ENCODE peak calls at places on chromosomes 7 and 10, in eight cellular contexts. Q is HCT116, R is GM23248, E is GM12878, J is fibroblast of lung, N is H1, D is neuronal stem cell, T is hepatocyte. O is an unnamed sample.
A peak's percentile ranks its signal among the peaks of the same experiment; 100 is the strongest.

GRCh38 chr10:58753425-58753824 is 240.8 kb downstream of the BICC1 start:
- DNase-seq in E (no peak), R (peak; percentile 31), D (no peak), Q (no peak), T (no peak), N (no peak), J (no peak), O (no peak)

GRCh38 chr7:47571355-47572100 is 10.4 kb downstream of the TNS3 start:
- DNase-seq in N (no peak), R (peak; percentile 93), Q (no peak), E (no peak), T (peak; percentile 62), J (peak; percentile 85), D (no peak), O (peak; percentile 50)

GRCh38 chr7:7044806-7045205 is 137.5 kb upstream of the C1GALT1 start:
- DNase-seq in N (no peak), R (no peak), E (no peak), D (no peak), T (no peak), J (no peak), Q (no peak), O (no peak)

GRCh38 chr10:62037166-62037831 is 135.8 kb downstream of the ARID5B start:
- DNase-seq in R (peak; percentile 59), D (no peak), T (no peak), J (peak; percentile 87), N (no peak), Q (no peak), E (no peak), O (no peak)

GRCh38 chr7:74454948-74455804 is 1.5 kb downstream of the GTF2IRD1 start:
- DNase-seq in E (no peak), R (peak; percentile 23), N (no peak), Q (no peak), T (peak; percentile 80), J (no peak), D (no peak), O (no peak)

GRCh38 chr10:124343351-124344265 is 75.1 kb downstream of the OAT start:
- DNase-seq in N (no peak), R (no peak), T (no peak), E (no peak), D (no peak), Q (no peak), J (no peak), O (no peak)

GRCh38 chr7:50409856-50410468 is 40.2 kb downstream of the FIGNL1 start:
- DNase-seq in J (no peak), Q (no peak), T (no peak), D (no peak), N (no peak), E (peak; percentile 94), R (no peak), O (no peak)

GRCh38 chr10:128263891-128264688 is 137.9 kb upstream of the MKI67 start:
- DNase-seq in T (peak; percentile 82), D (peak; percentile 56), Q (peak; percentile 58), N (peak; percentile 80), J (peak; percentile 50), E (no peak), R (peak; percentile 71), O (peak; percentile 25)

GRCh38 chr7:82288769-82289535 is 154.6 kb downstream of the CACNA2D1 start:
- DNase-seq in Q (no peak), R (no peak), D (no peak), N (no peak), E (no peak), T (no peak), J (no peak), O (no peak)

GRCh38 chr10:27745719-27746363 is at the start of gene MKX:
- DNase-seq in J (peak; percentile 65), E (no peak), R (peak; percentile 92), N (peak; percentile 93), Q (no peak), D (peak; percentile 84), T (peak; percentile 69), O (no peak)
- H3K4me3 ChIP-seq in J (no peak within 1 kb of the TSS), E (no peak within 1 kb of the TSS), R (peak within 1 kb of the TSS; percentile 77), N (peak within 1 kb of the TSS; percentile 62), Q (peak within 1 kb of the TSS; percentile 57), D (peak within 1 kb of the TSS; percentile 40), T (peak within 1 kb of the TSS; percentile 21), O (peak within 1 kb of the TSS; percentile 18)

DNA sequence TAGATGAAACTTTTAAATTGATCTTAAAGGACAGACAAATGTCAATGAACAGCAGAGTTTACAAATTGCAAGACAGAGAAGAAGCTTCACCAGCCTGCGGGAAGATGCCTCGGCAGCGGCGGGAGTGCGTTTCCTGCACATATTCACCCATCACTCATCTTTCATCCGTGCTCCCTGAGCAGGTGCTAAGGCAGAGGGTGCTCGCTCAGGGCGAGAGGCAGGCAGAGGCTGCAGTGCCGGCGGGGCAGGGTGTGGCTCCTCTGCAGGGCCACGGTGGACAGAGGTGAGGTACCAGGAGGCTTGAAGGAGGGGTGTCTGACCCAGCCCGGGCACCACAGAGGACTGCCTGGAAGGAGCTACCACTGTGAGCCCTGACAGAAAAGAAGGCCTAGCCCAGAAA is 155.2 kb upstream of the PPP2R2D start:
- DNase-seq in J (no peak), N (no peak), Q (no peak), E (no peak), R (no peak), D (no peak), T (no peak), O (no peak)
- H3K27me3 ChIP-seq in J (no peaks in the 10 kb centered on the region), N (no peaks in the 10 kb centered on the region), Q (no peaks in the 10 kb centered on the region), E (no peaks in the 10 kb centered on the region), R (no peaks in the 10 kb centered on the region), D (peaks cover 3% of the 10 kb centered on the region), T (no peaks in the 10 kb centered on the region), O (no peaks in the 10 kb centered on the region)

GRCh38 chr10:76112826-76113150 is 681.4 kb downstream of the LRMDA start:
- DNase-seq in Q (no peak), R (no peak), D (no peak), J (no peak), T (peak; percentile 41), N (no peak), E (no peak), O (no peak)

GRCh38 chr10:76111404-76111803 is 680.0 kb downstream of the LRMDA start:
- DNase-seq in N (no peak), T (no peak), D (no peak), Q (no peak), R (no peak), E (no peak), J (no peak), O (no peak)

GRCh38 chr10:76114556-76114955 is 683.1 kb downstream of the LRMDA start:
- DNase-seq in Q (no peak), D (no peak), N (no peak), R (no peak), T (no peak), E (no peak), J (no peak), O (no peak)

GRCh38 chr10:76113952-76114351 is 682.5 kb downstream of the LRMDA start:
- DNase-seq in Q (no peak), T (no peak), N (no peak), E (no peak), D (peak; percentile 32), J (no peak), R (no peak), O (peak; percentile 77)

DNA sequence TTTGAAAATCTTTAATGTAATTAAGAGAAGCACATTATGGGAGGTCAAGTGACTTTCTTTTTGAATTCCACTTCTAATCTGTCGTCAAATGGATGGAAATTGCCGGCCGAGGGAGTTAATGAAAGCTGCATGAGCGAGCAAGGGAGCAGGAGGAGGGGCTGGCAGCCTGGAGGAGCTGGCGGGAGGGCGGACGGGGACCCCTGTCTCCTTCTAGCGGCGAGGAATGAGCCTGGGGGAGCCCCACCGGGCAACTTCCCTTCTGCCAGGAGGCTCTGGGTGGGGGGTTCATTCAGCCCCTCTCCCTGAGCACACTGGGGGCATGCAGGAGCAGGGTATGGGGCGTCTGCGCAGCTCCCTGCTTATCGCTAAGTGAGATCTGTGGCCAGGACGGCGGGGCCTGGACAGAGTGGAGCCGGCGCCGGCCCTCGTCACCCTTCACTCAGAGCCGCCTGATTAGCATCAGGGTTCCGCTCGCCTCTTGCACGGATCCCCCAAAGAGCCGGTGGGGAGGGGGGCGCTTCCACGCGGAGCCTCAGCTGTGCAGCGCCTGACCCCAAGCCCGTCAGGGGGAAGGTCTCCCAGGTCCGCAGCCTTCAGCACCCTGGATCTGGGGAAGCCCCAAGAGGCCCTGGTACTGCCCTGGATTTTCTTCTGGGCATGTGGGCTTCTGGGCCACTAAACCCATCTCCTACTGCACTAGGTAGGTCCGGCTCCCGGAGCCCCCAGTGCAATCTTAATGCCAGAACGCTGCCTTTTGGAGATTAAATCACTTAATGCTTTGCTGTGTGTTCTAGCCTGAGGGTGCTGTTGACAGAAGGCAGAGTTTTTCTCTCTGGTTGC is 680.8 kb downstream of the LRMDA start:
- DNase-seq in T (peak; percentile 41), J (no peak), D (no peak), N (peak; percentile 73), Q (no peak), R (no peak), E (no peak), O (no peak)
- H2AFZ ChIP-seq in T (no peak overlapping the region), J (peak overlapping the region; percentile 11), D (no peak overlapping the region), N (peak overlapping the region; percentile 60), Q (no peak overlapping the region), R (no peak overlapping the region), E (no peak overlapping the region), O (no peak overlapping the region)

GRCh38 chr7:55019691-55020480 is 1.1 kb downstream of the EGFR start:
- DNase-seq in D (peak; percentile 17), R (peak; percentile 61), E (no peak), N (peak; percentile 61), Q (no peak), T (peak; percentile 59), J (no peak), O (no peak)

GRCh38 chr7:55019329-55019690 is 493 bp downstream of the EGFR start:
- DNase-seq in E (no peak), D (peak; percentile 31), J (peak; percentile 42), R (peak; percentile 67), T (peak; percentile 74), Q (no peak), N (no peak), O (no peak)

GRCh38 chr7:55017841-55018240 is 976 bp upstream of the EGFR start:
- DNase-seq in E (no peak), J (no peak), R (no peak), Q (no peak), T (no peak), D (no peak), N (no peak), O (no peak)

GRCh38 chr7:55020481-55020871 is 1.7 kb downstream of the EGFR start:
- DNase-seq in T (peak; percentile 53), Q (no peak), N (no peak), J (peak; percentile 62), D (no peak), E (no peak), R (peak; percentile 80), O (no peak)

DNA sequence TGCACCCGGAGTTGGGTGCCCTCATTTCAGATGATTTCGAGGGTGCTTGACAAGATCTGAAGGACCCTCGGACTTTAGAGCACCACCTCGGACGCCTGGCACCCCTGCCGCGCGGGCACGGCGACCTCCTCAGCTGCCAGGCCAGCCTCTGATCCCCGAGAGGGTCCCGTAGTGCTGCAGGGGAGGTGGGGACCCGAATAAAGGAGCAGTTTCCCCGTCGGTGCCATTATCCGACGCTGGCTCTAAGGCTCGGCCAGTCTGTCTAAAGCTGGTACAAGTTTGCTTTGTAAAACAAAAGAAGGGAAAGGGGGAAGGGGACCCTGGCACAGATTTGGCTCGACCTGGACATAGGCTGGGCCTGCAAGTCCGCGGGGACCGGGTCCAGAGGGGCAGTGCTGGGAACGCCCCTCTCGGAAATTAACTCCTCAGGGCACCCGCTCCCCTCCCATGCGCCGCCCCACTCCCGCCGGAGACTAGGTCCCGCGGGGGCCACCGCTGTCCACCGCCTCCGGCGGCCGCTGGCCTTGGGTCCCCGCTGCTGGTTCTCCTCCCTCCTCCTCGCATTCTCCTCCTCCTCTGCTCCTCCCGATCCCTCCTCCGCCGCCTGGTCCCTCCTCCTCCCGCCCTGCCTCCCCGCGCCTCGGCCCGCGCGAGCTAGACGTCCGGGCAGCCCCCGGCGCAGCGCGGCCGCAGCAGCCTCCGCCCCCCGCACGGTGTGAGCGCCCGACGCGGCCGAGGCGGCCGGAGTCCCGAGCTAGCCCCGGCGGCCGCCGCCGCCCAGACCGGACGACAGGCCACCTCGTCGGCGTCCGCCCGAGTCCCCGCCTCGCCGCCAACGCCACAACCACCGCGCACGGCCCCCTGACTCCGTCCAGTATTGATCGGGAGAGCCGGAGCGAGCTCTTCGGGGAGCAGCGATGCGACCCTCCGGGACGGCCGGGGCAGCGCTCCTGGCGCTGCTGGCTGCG is at the start of gene EGFR:
- DNase-seq in J (peak; percentile 81), E (no peak), N (peak; percentile 75), Q (peak; percentile 40), R (peak; percentile 89), D (peak; percentile 61), T (peak; percentile 87), O (no peak)
- H3K4me3 ChIP-seq in J (peak within 1 kb of the TSS; percentile 79), E (no peak within 1 kb of the TSS), N (peak within 1 kb of the TSS; percentile 53), Q (peak within 1 kb of the TSS; percentile 76), R (peak within 1 kb of the TSS; percentile 85), D (peak within 1 kb of the TSS; percentile 66), T (peak within 1 kb of the TSS; percentile 96), O (peak within 1 kb of the TSS; percentile 100)